ENCODE peak calls at places on chromosomes 16 and 17, in seven cellular contexts. B, H, N, A, X, O and W are unnamed samples.

GRCh38 chr17:47636273-47637030 is 13.3 kb upstream of the KPNB1 start:
- DNase-seq in B (no peak), H (no peak), N (no peak), A (no peak), X (no peak), O (no peak), W (no peak)

GRCh38 chr17:14103821-14104220 is 34.5 kb downstream of the COX10 start:
- DNase-seq in B (peak; percentile 2), H (no peak), N (no peak), A (no peak), X (no peak), O (no peak), W (no peak)

GRCh38 chr16:73418746-73419145 is 370.8 kb upstream of the ZFHX3 start:
- DNase-seq in B (no peak), H (no peak), N (no peak), A (no peak), X (no peak), O (no peak), W (no peak)

GRCh38 chr17:9913476-9913875 is 8.4 kb upstream of the RCVRN start:
- DNase-seq in B (no peak), H (no peak), N (no peak), A (no peak), X (no peak), O (no peak), W (no peak)

GRCh38 chr17:3557768-3558583 is at the start of gene TRPV3:
- DNase-seq in B (peak; percentile 57), H (no peak), N (peak; percentile 50), A (no peak), X (peak; percentile 85), O (no peak), W (peak; percentile 58)

GRCh38 chr16:57471852-57472664 is 9.6 kb downstream of the POLR2C start:
- DNase-seq in B (no peak), H (no peak), N (no peak), A (no peak), X (peak; percentile 26), O (no peak), W (peak; percentile 84)

GRCh38 chr17:51085150-51085805 is 35.4 kb downstream of the SPAG9 start:
- DNase-seq in B (no peak), H (no peak), N (no peak), A (no peak), X (no peak), O (no peak), W (no peak)

GRCh38 chr17:35117984-35118383 is 1.7 kb downstream of the RAD51D start:
- DNase-seq in B (no peak), H (peak; percentile 7), N (no peak), A (no peak), X (no peak), O (no peak), W (no peak)

GRCh38 chr16:54447606-54448440 is 161.2 kb upstream of the IRX3 start:
- DNase-seq in B (peak; percentile 42), H (no peak), N (no peak), A (no peak), X (no peak), O (no peak), W (no peak)

GRCh38 chr17:27559996-27560481 is 70.9 kb upstream of the LGALS9 start:
- DNase-seq in B (no peak), H (no peak), N (no peak), A (no peak), X (peak; percentile 73), O (peak; percentile 32), W (no peak)

GRCh38 chr16:57341441-57342303 is 16.9 kb upstream of the CCL22 start:
- DNase-seq in B (no peak), H (no peak), N (no peak), A (no peak), X (no peak), O (no peak), W (no peak)

GRCh38 chr17:61408151-61409041 is 8.8 kb downstream of the TBX2 start:
- DNase-seq in B (no peak), H (no peak), N (no peak), A (no peak), X (no peak), O (no peak), W (peak; percentile 49)

GRCh38 chr17:40095944-40096791 is 4.2 kb downstream of the NR1D1 start:
- DNase-seq in B (no peak), H (peak; percentile 31), N (peak; percentile 66), A (no peak), X (peak; percentile 42), O (no peak), W (no peak)

GRCh38 chr16:50576403-50577113 is 28.4 kb downstream of the NKD1 start:
- DNase-seq in B (no peak), H (no peak), N (no peak), A (no peak), X (no peak), O (no peak), W (no peak)

GRCh38 chr16:67170168-67170947 is at the start of gene NOL3:
- DNase-seq in B (peak; percentile 51), H (no peak), N (no peak), A (no peak), X (peak; percentile 89), O (peak; percentile 53), W (peak; percentile 89)

GRCh38 chr17:82835122-82835521 is 4.7 kb downstream of the ZNF750 start:
- DNase-seq in B (no peak), H (no peak), N (no peak), A (no peak), X (no peak), O (no peak), W (no peak)

GRCh38 chr16:68528686-68529379 is 10.3 kb upstream of the ZFP90 start:
- DNase-seq in B (peak; percentile 90), H (peak; percentile 3), N (peak; percentile 78), A (peak; percentile 62), X (peak; percentile 90), O (peak; percentile 82), W (peak; percentile 87)